ENCODE peak calls at places on chromosomes 16 and 17, in seven cellular contexts. C is NCI-H1092; Q is skeletal muscle cell; Z is stimulated activated CD4-positive, alpha-beta T cell treated with anti-CD3 and anti-CD28 coated beads, Interleukin-4, amount 100 ng/mL, for 1 hour; D is amniotic stem cell; U is NCI-H1048; M is HT1080. O is an unnamed sample.

GRCh38 chr17:40023590-40024292 is 8.5 kb downstream of the CSF3 start:
- DNase-seq in M (peak), C (peak), Z (no peak), U (no peak), Q (no peak), D (no peak), O (no peak)

GRCh38 chr16:13938480-13938879 is 18.5 kb downstream of the ERCC4 start:
- DNase-seq in D (no peak), Q (no peak), U (no peak), C (no peak), M (no peak), Z (no peak), O (no peak)

GRCh38 chr16:27258241-27258734 is 10.3 kb downstream of the NSMCE1 start:
- DNase-seq in M (peak), D (no peak), Z (no peak), Q (no peak), U (no peak), C (no peak), O (no peak)

GRCh38 chr16:84738255-84739038 is 38.6 kb downstream of the USP10 start:
- DNase-seq in Q (no peak), C (peak), Z (peak), D (peak), U (peak), M (peak), O (no peak)

GRCh38 chr17:49450181-49450580 is 35.5 kb upstream of the PHB1 start:
- DNase-seq in D (no peak), Q (no peak), C (no peak), M (no peak), U (no peak), Z (no peak), O (no peak)

GRCh38 chr17:52606098-52606497 is 447.6 kb upstream of the CA10 start:
- DNase-seq in Q (no peak), Z (no peak), U (no peak), D (no peak), C (no peak), M (peak), O (no peak)

GRCh38 chr17:48231995-48232729 is 124.6 kb downstream of the SNX11 start:
- DNase-seq in C (peak), Q (no peak), M (no peak), U (no peak), D (no peak), Z (no peak), O (no peak)

GRCh38 chr16:49608095-49608494 is 234.5 kb downstream of the C16orf78 start:
- DNase-seq in M (no peak), U (no peak), C (no peak), D (no peak), Z (no peak), Q (no peak), O (no peak)

GRCh38 chr16:88681084-88681680 is 5.1 kb downstream of the SNAI3 start:
- DNase-seq in Q (no peak), D (no peak), Z (no peak), M (no peak), U (no peak), C (no peak), O (no peak)

GRCh38 chr16:78478267-78478821 is 378.9 kb downstream of the WWOX start:
- DNase-seq in Q (no peak), D (no peak), M (no peak), C (peak), Z (no peak), U (no peak), O (no peak)

GRCh38 chr16:31184888-31185287 is 4.9 kb downstream of the FUS start:
- DNase-seq in Q (no peak), M (no peak), C (no peak), U (no peak), D (no peak), Z (no peak), O (no peak)

GRCh38 chr16:16048904-16049582 is 99.6 kb downstream of the ABCC1 start:
- DNase-seq in Q (no peak), Z (no peak), U (no peak), M (no peak), D (no peak), C (no peak), O (no peak)

GRCh38 chr16:58515125-58515870 is at the start of gene SETD6:
- DNase-seq in M (peak), Z (peak), C (peak), Q (peak), U (peak), D (peak), O (no peak)

GRCh38 chr17:41919840-41920579 is 1.3 kb upstream of the ACLY start:
- DNase-seq in U (no peak), Z (no peak), D (no peak), C (no peak), Q (peak), M (no peak), O (no peak)

GRCh38 chr16:71406724-71407123 is 35.1 kb downstream of the TLE7 start:
- DNase-seq in C (no peak), D (no peak), U (no peak), Z (no peak), Q (no peak), M (no peak), O (no peak)

GRCh38 chr17:74603032-74603635 is 11.1 kb upstream of the CD300LD start:
- DNase-seq in M (no peak), Q (no peak), C (no peak), Z (no peak), D (no peak), U (no peak), O (no peak)

GRCh38 chr17:77425791-77426641 is 285.2 kb downstream of the SEC14L1 start:
- DNase-seq in U (no peak), Q (peak), D (no peak), M (peak), C (no peak), Z (peak), O (no peak)

GRCh38 chr16:56426585-56426984 is 1.2 kb upstream of the AMFR start:
- DNase-seq in M (no peak), Z (no peak), D (no peak), Q (no peak), C (no peak), U (no peak), O (no peak)

GRCh38 chr17:50295021-50295420 is 20.8 kb downstream of the TMEM92 start:
- DNase-seq in Z (no peak), D (no peak), C (no peak), U (no peak), M (no peak), Q (no peak), O (no peak)

GRCh38 chr16:3468501-3468900 is 25.0 kb downstream of the NAA60 start:
- DNase-seq in M (no peak), Q (no peak), U (no peak), C (no peak), Z (no peak), D (no peak), O (no peak)

GRCh38 chr17:62931101-62931500 is 34.9 kb upstream of the TANC2 start:
- DNase-seq in Z (no peak), C (no peak), D (no peak), Q (no peak), U (no peak), M (no peak), O (no peak)

GRCh38 chr17:82370471-82371332 is 863 bp upstream of the UTS2R start:
- DNase-seq in U (no peak), M (no peak), D (no peak), Z (peak), C (no peak), Q (no peak), O (no peak)

GRCh38 chr16:85728879-85729278 is 22.0 kb downstream of the C16orf74 start:
- DNase-seq in Z (no peak), D (no peak), Q (no peak), M (no peak), U (no peak), C (no peak), O (no peak)

GRCh38 chr16:90018297-90019200 is 707 bp downstream of the DBNDD1 start:
- DNase-seq in Q (no peak), D (no peak), C (no peak), U (no peak), M (no peak), Z (no peak), O (no peak)

GRCh38 chr17:15289285-15290185 is 24.4 kb upstream of the PMP22 start:
- DNase-seq in Z (no peak), D (no peak), M (peak), U (no peak), Q (no peak), C (no peak), O (no peak)

GRCh38 chr17:9104370-9105041 is 83.2 kb downstream of the NTN1 start:
- DNase-seq in U (no peak), C (no peak), Z (no peak), Q (no peak), D (no peak), M (no peak), O (no peak)

GRCh38 chr17:47470836-47471235 is 60.1 kb upstream of the NPEPPS start:
- DNase-seq in D (no peak), M (no peak), U (no peak), C (no peak), Z (no peak), Q (no peak), O (no peak)

GRCh38 chr16:84647830-84648594 is at the start of gene KLHL36:
- DNase-seq in Z (peak), C (no peak), U (no peak), Q (no peak), M (no peak), D (no peak), O (no peak)

GRCh38 chr17:68035523-68036303 is at the start of gene KPNA2:
- DNase-seq in U (peak), Z (peak), Q (peak), M (peak), D (peak), C (peak), O (peak)

GRCh38 chr16:70591609-70592008 is 54.8 kb upstream of the IL34 start:
- DNase-seq in U (no peak), Z (no peak), Q (no peak), D (no peak), M (no peak), C (no peak), O (no peak)

GRCh38 chr17:61325382-61326073 is 74.1 kb upstream of the TBX2 start:
- DNase-seq in U (no peak), C (no peak), Q (no peak), M (no peak), Z (no peak), D (no peak), O (no peak)